ENCODE peak calls at places on chromosomes 5 and 9, in four cellular contexts. One of them, this sample, is unnamed.

GRCh38 chr5:112123060-112123459 is 296.0 kb downstream of the EPB41L4A start:
- DNase-seq in uterus: no peak
- DNase-seq in HepG2: no peak
- DNase-seq in GM12892: no peak
- DNase-seq in this sample: no peak

GRCh38 chr9:108478871-108479332 is 376.9 kb downstream of the ACTL7B start:
- DNase-seq in uterus: no peak
- DNase-seq in HepG2: peak; percentile 25
- DNase-seq in GM12892: no peak
- DNase-seq in this sample: no peak

GRCh38 chr5:16539169-16539666 is 73.6 kb upstream of the ZNF622 start:
- DNase-seq in HepG2: peak; percentile 57
- DNase-seq in uterus: peak; percentile 62
- DNase-seq in GM12892: no peak
- DNase-seq in this sample: peak; percentile 78

GRCh38 chr5:111197523-111197922 is 26.7 kb upstream of the CAMK4 start:
- DNase-seq in GM12892: no peak
- DNase-seq in uterus: no peak
- DNase-seq in HepG2: peak; percentile 44
- DNase-seq in this sample: no peak

GRCh38 chr5:154714271-154714986 is 40.7 kb upstream of the LARP1 start:
- DNase-seq in uterus: no peak
- DNase-seq in GM12892: no peak
- DNase-seq in HepG2: peak; percentile 66
- DNase-seq in this sample: no peak

GRCh38 chr9:37029304-37029775 is 4.7 kb downstream of the PAX5 start:
- DNase-seq in GM12892: no peak
- DNase-seq in uterus: no peak
- DNase-seq in HepG2: no peak
- DNase-seq in this sample: no peak

GRCh38 chr9:136497916-136498695 is 15.3 kb upstream of the SEC16A start:
- DNase-seq in GM12892: no peak
- DNase-seq in HepG2: no peak
- DNase-seq in uterus: no peak
- DNase-seq in this sample: no peak

GRCh38 chr5:10219068-10219467 is 30.6 kb downstream of the ATPSCKMT start:
- DNase-seq in HepG2: no peak
- DNase-seq in GM12892: no peak
- DNase-seq in uterus: no peak
- DNase-seq in this sample: no peak

GRCh38 chr9:744790-745456 is 96.6 kb upstream of the DMRT1 start:
- DNase-seq in HepG2: peak; percentile 35
- DNase-seq in uterus: peak; percentile 63
- DNase-seq in GM12892: no peak
- DNase-seq in this sample: no peak

GRCh38 chr5:73448451-73449136 is at the start of gene FOXD1:
- DNase-seq in HepG2: peak; percentile 32
- DNase-seq in GM12892: no peak
- DNase-seq in uterus: peak; percentile 54
- DNase-seq in this sample: peak; percentile 84

GRCh38 chr9:134656334-134657034 is 14.9 kb downstream of the COL5A1 start:
- DNase-seq in GM12892: no peak
- DNase-seq in uterus: no peak
- DNase-seq in HepG2: no peak
- DNase-seq in this sample: no peak

GRCh38 chr9:110842169-110842568 is 173.6 kb downstream of the MUSK start:
- DNase-seq in HepG2: peak; percentile 6
- DNase-seq in uterus: no peak
- DNase-seq in GM12892: no peak
- DNase-seq in this sample: no peak

GRCh38 chr5:104913840-104914239 is 1351.3 kb upstream of the NUDT12 start:
- DNase-seq in uterus: no peak
- DNase-seq in HepG2: no peak
- DNase-seq in GM12892: no peak
- DNase-seq in this sample: no peak

GRCh38 chr5:53173083-53173482 is 63.5 kb upstream of the MOCS2 start:
- DNase-seq in GM12892: no peak
- DNase-seq in HepG2: no peak
- DNase-seq in uterus: no peak
- DNase-seq in this sample: no peak

GRCh38 chr5:139974661-139975060 is 68.4 kb downstream of the NRG2 start:
- DNase-seq in HepG2: no peak
- DNase-seq in GM12892: no peak
- DNase-seq in uterus: no peak
- DNase-seq in this sample: no peak

GRCh38 chr5:63961598-63962161 is 565 bp downstream of the HTR1A start:
- DNase-seq in uterus: no peak
- DNase-seq in HepG2: no peak
- DNase-seq in GM12892: no peak
- DNase-seq in this sample: no peak

GRCh38 chr5:138051441-138052296 is 18.8 kb upstream of the FAM13B start:
- DNase-seq in uterus: no peak
- DNase-seq in HepG2: no peak
- DNase-seq in GM12892: no peak
- DNase-seq in this sample: no peak

GRCh38 chr9:133141833-133142594 is 21.0 kb upstream of the RALGDS start:
- DNase-seq in GM12892: peak; percentile 67
- DNase-seq in uterus: peak; percentile 55
- DNase-seq in HepG2: no peak
- DNase-seq in this sample: no peak

GRCh38 chr5:93611900-93612898 is 29.2 kb downstream of the NR2F1 start:
- DNase-seq in HepG2: no peak
- DNase-seq in uterus: no peak
- DNase-seq in GM12892: no peak
- DNase-seq in this sample: no peak

GRCh38 chr9:101578378-101578777 is 16.4 kb downstream of the PPP3R2 start:
- DNase-seq in GM12892: no peak
- DNase-seq in uterus: no peak
- DNase-seq in HepG2: no peak
- DNase-seq in this sample: no peak

GRCh38 chr5:76816110-76816831 is 2.6 kb upstream of the F2RL1 start:
- DNase-seq in GM12892: no peak
- DNase-seq in HepG2: no peak
- DNase-seq in uterus: no peak
- DNase-seq in this sample: no peak

GRCh38 chr5:165321912-165322311 is 1816.5 kb downstream of the MAT2B start:
- DNase-seq in GM12892: no peak
- DNase-seq in HepG2: no peak
- DNase-seq in uterus: no peak
- DNase-seq in this sample: no peak

GRCh38 chr9:137055385-137056364 is 1.8 kb upstream of the ENTPD2 start:
- DNase-seq in GM12892: no peak
- DNase-seq in HepG2: peak; percentile 86
- DNase-seq in uterus: peak; percentile 89
- DNase-seq in this sample: peak; percentile 83

GRCh38 chr5:126514159-126515141 is 80.6 kb downstream of the ALDH7A1 start:
- DNase-seq in uterus: no peak
- DNase-seq in GM12892: no peak
- DNase-seq in HepG2: no peak
- DNase-seq in this sample: no peak

GRCh38 chr5:141510850-141511718 is 22.2 kb downstream of the PCDHGC5 start:
- DNase-seq in uterus: no peak
- DNase-seq in HepG2: no peak
- DNase-seq in GM12892: peak; percentile 60
- DNase-seq in this sample: no peak

GRCh38 chr9:101448680-101449070 is 13.1 kb upstream of the ALDOB start:
- DNase-seq in GM12892: no peak
- DNase-seq in uterus: no peak
- DNase-seq in HepG2: no peak
- DNase-seq in this sample: no peak

GRCh38 chr5:15105799-15106393 is 234.3 kb upstream of the ANKH start:
- DNase-seq in uterus: peak; percentile 19
- DNase-seq in HepG2: peak; percentile 36
- DNase-seq in GM12892: peak; percentile 5
- DNase-seq in this sample: peak; percentile 49

GRCh38 chr5:111017731-111018130 is 53.8 kb upstream of the TSLP start:
- DNase-seq in uterus: no peak
- DNase-seq in HepG2: no peak
- DNase-seq in GM12892: no peak
- DNase-seq in this sample: no peak

GRCh38 chr9:89496645-89497044 is 1.3 kb downstream of the SEMA4D start:
- DNase-seq in GM12892: peak; percentile 44
- DNase-seq in uterus: no peak
- DNase-seq in HepG2: no peak
- DNase-seq in this sample: no peak

GRCh38 chr9:78601957-78602565 is 305.1 kb downstream of the PSAT1 start:
- DNase-seq in uterus: no peak
- DNase-seq in HepG2: peak; percentile 12
- DNase-seq in GM12892: no peak
- DNase-seq in this sample: peak; percentile 33

GRCh38 chr9:35904966-35905781 is 828 bp upstream of the HRCT1 start:
- DNase-seq in GM12892: no peak
- DNase-seq in uterus: no peak
- DNase-seq in HepG2: no peak
- DNase-seq in this sample: no peak

GRCh38 chr5:77852514-77853352 is 76.6 kb upstream of the TBCA start:
- DNase-seq in HepG2: no peak
- DNase-seq in uterus: no peak
- DNase-seq in GM12892: peak; percentile 59
- DNase-seq in this sample: peak; percentile 54
- TF ChIP-seq POLR2A in HepG2: no peak
- TF ChIP-seq POLR2A in uterus: no peak
- TF ChIP-seq POLR2A in GM12892: peak; percentile 29
- TF ChIP-seq POLR2A in this sample: no peak

GRCh38 chr5:2752875-2753435 is 1.5 kb upstream of the IRX2 start:
- DNase-seq in HepG2: no peak
- DNase-seq in GM12892: no peak
- DNase-seq in uterus: no peak
- DNase-seq in this sample: no peak

GRCh38 chr5:2752059-2752874 is 790 bp upstream of the IRX2 start:
- DNase-seq in GM12892: no peak
- DNase-seq in uterus: no peak
- DNase-seq in HepG2: no peak
- DNase-seq in this sample: no peak

GRCh38 chr5:2750758-2751464 is 566 bp downstream of the IRX2 start:
- DNase-seq in HepG2: no peak
- DNase-seq in uterus: no peak
- DNase-seq in GM12892: no peak
- DNase-seq in this sample: no peak

GRCh38 chr5:2750026-2750757 is 1.3 kb downstream of the IRX2 start:
- DNase-seq in GM12892: no peak
- DNase-seq in HepG2: no peak
- DNase-seq in uterus: no peak
- DNase-seq in this sample: no peak

GRCh38 chr5:2751592-2752021 is at the start of gene IRX2:
- DNase-seq in uterus: no peak
- DNase-seq in HepG2: no peak
- DNase-seq in GM12892: no peak
- DNase-seq in this sample: no peak
- TF ChIP-seq POLR2A in uterus: no peak
- TF ChIP-seq POLR2A in HepG2: no peak
- TF ChIP-seq POLR2A in GM12892: no peak
- TF ChIP-seq POLR2A in this sample: no peak

DNA sequence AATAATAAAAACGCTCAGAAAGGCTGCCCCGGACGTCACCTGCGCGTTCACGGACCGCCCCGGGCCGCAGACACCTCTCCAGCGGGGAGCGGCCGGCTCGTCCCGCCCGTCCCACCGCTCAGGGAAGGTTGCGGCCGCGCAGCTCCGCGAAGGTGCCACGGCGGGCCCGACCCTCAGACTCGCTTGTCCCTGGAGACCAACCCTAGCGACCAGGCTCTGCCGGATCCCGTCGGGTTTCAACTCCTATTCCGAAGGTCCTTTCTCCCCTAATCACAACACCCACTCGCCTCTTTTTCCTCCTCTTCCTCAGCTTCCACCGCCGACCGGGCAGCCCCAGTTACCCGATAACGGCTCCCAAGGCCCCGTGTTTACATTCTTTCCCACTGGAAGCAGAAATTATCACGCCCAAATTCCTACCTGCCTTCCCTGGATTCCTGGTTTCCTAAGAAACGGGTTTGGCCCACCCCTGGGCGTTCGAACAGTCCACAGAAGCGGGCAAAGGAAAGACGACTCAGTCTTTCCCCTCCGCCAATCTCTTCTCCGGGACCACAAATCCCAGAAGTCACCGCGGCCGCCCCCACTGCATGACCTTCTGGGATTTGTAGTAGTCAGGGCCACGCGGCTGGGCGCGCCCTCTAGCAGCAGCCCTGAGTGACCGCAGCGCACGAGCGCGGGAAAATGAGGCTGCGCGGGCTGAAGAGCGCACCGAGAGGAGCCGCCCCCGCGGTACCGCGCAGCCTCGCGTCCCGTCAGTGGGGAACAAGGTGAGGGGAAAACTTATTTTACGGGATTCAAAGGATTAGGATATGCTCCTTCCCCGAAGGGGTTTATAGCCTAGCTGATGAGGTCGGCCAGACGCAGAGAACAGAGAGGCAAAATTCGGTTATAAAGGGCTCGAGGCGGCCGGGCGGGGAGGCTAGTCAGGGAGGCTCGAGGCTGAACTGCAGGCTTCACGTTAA is at the start of gene TTC33:
- DNase-seq in HepG2: peak; percentile 91
- DNase-seq in GM12892: peak; percentile 85
- DNase-seq in uterus: peak; percentile 95
- DNase-seq in this sample: peak; percentile 93
- TF ChIP-seq POLR2A in HepG2: peak; percentile 34
- TF ChIP-seq POLR2A in GM12892: no peak
- TF ChIP-seq POLR2A in uterus: peak; percentile 57
- TF ChIP-seq POLR2A in this sample: no peak

GRCh38 chr9:98796364-98797101 is at the start of gene ANKS6:
- DNase-seq in uterus: peak; percentile 71
- DNase-seq in GM12892: peak; percentile 66
- DNase-seq in HepG2: peak; percentile 33
- DNase-seq in this sample: peak; percentile 95
- TF ChIP-seq POLR2A in uterus: peak; percentile 50
- TF ChIP-seq POLR2A in GM12892: no peak
- TF ChIP-seq POLR2A in HepG2: no peak
- TF ChIP-seq POLR2A in this sample: peak; percentile 74